ENCODE peak calls at places on chromosomes 11 and 22, in ten cellular contexts. N, B, Y, C, S, V, M, R, Q and I are unnamed samples. For H3K4me1 and H3K36me3, the result is how much of the 10 kb centered on the place peaks cover.

GRCh38 chr11:102940714-102941588 is 14.6 kb downstream of the MMP13 start:
- DNase-seq in N (peak), B (peak), Y (no peak), C (no peak), S (peak), V (peak), M (no peak), R (peak), Q (no peak), I (no peak)

GRCh38 chr11:8040261-8040920 is 40.6 kb upstream of the TUB start:
- DNase-seq in N (no peak), B (no peak), Y (no peak), C (peak), S (no peak), V (no peak), M (peak), R (no peak), Q (no peak), I (no peak)

GRCh38 chr11:73376803-73377629 is 817 bp downstream of the RELT start:
- DNase-seq in N (peak), B (peak), Y (no peak), C (peak), S (peak), V (peak), M (peak), R (peak), Q (peak), I (peak)

GRCh38 chr11:22521226-22521625 is 104.4 kb downstream of the FANCF start:
- DNase-seq in N (no peak), B (peak), Y (no peak), C (no peak), S (no peak), V (no peak), M (no peak), R (peak), Q (no peak), I (no peak)

GRCh38 chr11:65072631-65072966 is 11.2 kb downstream of the CDCA5 start:
- DNase-seq in N (no peak), B (no peak), Y (no peak), C (no peak), S (no peak), V (no peak), M (no peak), R (no peak), Q (no peak), I (no peak)

GRCh38 chr11:70721006-70721405 is 322.7 kb downstream of the CTTN start:
- DNase-seq in N (no peak), B (no peak), Y (no peak), C (no peak), S (no peak), V (no peak), M (no peak), R (no peak), Q (no peak), I (no peak)

GRCh38 chr11:78205256-78205655 is 16.5 kb downstream of the USP35 start:
- DNase-seq in N (no peak), B (no peak), Y (no peak), C (peak), S (no peak), V (no peak), M (no peak), R (no peak), Q (no peak), I (no peak)

GRCh38 chr11:8671242-8671641 is 11.2 kb downstream of the TRIM66 start:
- DNase-seq in N (peak), B (peak), Y (no peak), C (no peak), S (no peak), V (no peak), M (peak), R (peak), Q (no peak), I (peak)

GRCh38 chr11:38481391-38481790 is 1883.4 kb upstream of the RAG2 start:
- DNase-seq in N (no peak), B (no peak), Y (no peak), C (peak), S (no peak), V (no peak), M (no peak), R (no peak), Q (peak), I (no peak)

GRCh38 chr11:64661146-64661545 is 61.9 kb downstream of the NRXN2 start:
- DNase-seq in N (no peak), B (no peak), Y (no peak), C (peak), S (no peak), V (no peak), M (no peak), R (peak), Q (no peak), I (no peak)

GRCh38 chr11:1763796-1764661 is at the start of gene CTSD:
- DNase-seq in N (peak), B (peak), Y (no peak), C (peak), S (peak), V (peak), M (peak), R (peak), Q (peak), I (peak)

GRCh38 chr11:121426476-121427454 is 25.3 kb upstream of the SORL1 start:
- DNase-seq in N (peak), B (peak), Y (no peak), C (peak), S (peak), V (no peak), M (peak), R (peak), Q (peak), I (peak)

GRCh38 chr11:76802621-76803020 is 19.5 kb downstream of the TSKU start:
- DNase-seq in N (no peak), B (no peak), Y (no peak), C (no peak), S (no peak), V (no peak), M (no peak), R (no peak), Q (no peak), I (peak)

GRCh38 chr11:33753304-33753703 is 17.1 kb upstream of the CD59 start:
- DNase-seq in N (no peak), B (no peak), Y (no peak), C (no peak), S (no peak), V (no peak), M (no peak), R (peak), Q (no peak), I (no peak)

GRCh38 chr11:28756977-28757376 is 648.8 kb downstream of the METTL15 start:
- DNase-seq in N (no peak), B (peak), Y (no peak), C (no peak), S (no peak), V (no peak), M (no peak), R (peak), Q (no peak), I (no peak)

GRCh38 chr22:36985490-36985889 is 33.8 kb downstream of the TST start:
- DNase-seq in N (no peak), B (no peak), Y (no peak), C (no peak), S (no peak), V (no peak), M (no peak), R (no peak), Q (no peak), I (no peak)

GRCh38 chr11:72278911-72279310 is 34.9 kb upstream of the PHOX2A start:
- DNase-seq in N (no peak), B (peak), Y (no peak), C (no peak), S (no peak), V (no peak), M (no peak), R (peak), Q (no peak), I (no peak)

GRCh38 chr11:22991196-22991595 is 130.9 kb upstream of the CCDC179 start:
- DNase-seq in N (peak), B (peak), Y (no peak), C (no peak), S (no peak), V (no peak), M (no peak), R (no peak), Q (no peak), I (no peak)

GRCh38 chr11:12798609-12799011 is 124.4 kb downstream of the TEAD1 start:
- DNase-seq in N (no peak), B (peak), Y (no peak), C (no peak), S (no peak), V (no peak), M (no peak), R (no peak), Q (no peak), I (no peak)

GRCh38 chr11:45647786-45648185 is 17.6 kb downstream of the CHST1 start:
- DNase-seq in N (no peak), B (peak), Y (no peak), C (no peak), S (no peak), V (no peak), M (no peak), R (no peak), Q (no peak), I (no peak)

GRCh38 chr11:57390535-57390934 is at the start of gene PRG2:
- DNase-seq in N (no peak), B (peak), Y (no peak), C (no peak), S (no peak), V (no peak), M (no peak), R (no peak), Q (no peak), I (no peak)

GRCh38 chr22:39288135-39288898 is 31.1 kb downstream of the RPL3 start:
- DNase-seq in N (no peak), B (no peak), Y (no peak), C (no peak), S (no peak), V (no peak), M (no peak), R (no peak), Q (no peak), I (no peak)

GRCh38 chr22:45460288-45461109 is 42.2 kb upstream of the FBLN1 start:
- DNase-seq in N (no peak), B (no peak), Y (no peak), C (no peak), S (no peak), V (no peak), M (peak), R (peak), Q (no peak), I (no peak)

GRCh38 chr11:126462422-126462821 is 106.9 kb downstream of the ST3GAL4 start:
- DNase-seq in N (no peak), B (no peak), Y (no peak), C (no peak), S (no peak), V (no peak), M (no peak), R (no peak), Q (no peak), I (peak)

DNA sequence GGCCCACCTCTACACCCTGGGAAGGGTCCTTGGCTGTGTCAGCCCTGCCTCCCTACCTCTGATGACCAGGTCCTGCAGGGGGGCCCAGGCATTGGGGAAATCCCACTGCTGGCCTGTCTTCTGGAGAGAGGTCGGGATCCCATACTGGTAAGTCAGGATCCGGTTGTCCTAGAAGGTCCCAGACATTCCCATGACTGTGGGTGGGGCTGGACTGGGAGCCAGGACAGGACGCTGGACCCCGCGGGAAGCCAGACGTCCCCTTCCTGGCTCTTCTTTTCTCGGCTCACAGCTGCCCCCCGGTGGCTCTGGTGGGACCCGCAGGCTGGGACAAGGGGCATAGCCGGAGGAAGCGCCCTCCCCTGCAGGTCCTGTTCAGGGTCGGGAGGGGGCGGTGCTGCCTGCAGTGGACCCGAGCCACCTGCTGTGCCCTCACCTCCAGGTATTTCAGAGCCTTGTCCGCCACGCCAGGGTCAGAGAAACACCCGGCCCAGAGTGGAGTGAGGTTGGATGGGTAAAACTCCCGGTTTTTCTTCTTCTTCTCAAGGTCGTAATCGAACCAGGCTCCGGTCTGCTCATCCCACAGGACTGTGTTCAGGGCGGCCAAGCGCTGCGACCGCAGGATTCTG is 20.0 kb downstream of the TREH start:
- DNase-seq in N (peak), B (peak), Y (no peak), C (peak), S (peak), V (peak), M (peak), R (peak), Q (peak), I (peak)
- H3K4me3 ChIP-seq in N (peak), B (no peak), Y (no peak), C (no peak), S (no peak), V (peak), M (peak), R (no peak), Q (no peak), I (no peak)

GRCh38 chr11:117096140-117096972 is 1.9 kb downstream of the SIK3 start:
- DNase-seq in N (peak), B (peak), Y (no peak), C (no peak), S (peak), V (peak), M (no peak), R (peak), Q (peak), I (no peak)
- H3K4me1 ChIP-seq in N (under half), B (under half), Y (under half), C (under half), S (half or more), V (under half), M (under half), R (under half), Q (under half), I (under half)

DNA sequence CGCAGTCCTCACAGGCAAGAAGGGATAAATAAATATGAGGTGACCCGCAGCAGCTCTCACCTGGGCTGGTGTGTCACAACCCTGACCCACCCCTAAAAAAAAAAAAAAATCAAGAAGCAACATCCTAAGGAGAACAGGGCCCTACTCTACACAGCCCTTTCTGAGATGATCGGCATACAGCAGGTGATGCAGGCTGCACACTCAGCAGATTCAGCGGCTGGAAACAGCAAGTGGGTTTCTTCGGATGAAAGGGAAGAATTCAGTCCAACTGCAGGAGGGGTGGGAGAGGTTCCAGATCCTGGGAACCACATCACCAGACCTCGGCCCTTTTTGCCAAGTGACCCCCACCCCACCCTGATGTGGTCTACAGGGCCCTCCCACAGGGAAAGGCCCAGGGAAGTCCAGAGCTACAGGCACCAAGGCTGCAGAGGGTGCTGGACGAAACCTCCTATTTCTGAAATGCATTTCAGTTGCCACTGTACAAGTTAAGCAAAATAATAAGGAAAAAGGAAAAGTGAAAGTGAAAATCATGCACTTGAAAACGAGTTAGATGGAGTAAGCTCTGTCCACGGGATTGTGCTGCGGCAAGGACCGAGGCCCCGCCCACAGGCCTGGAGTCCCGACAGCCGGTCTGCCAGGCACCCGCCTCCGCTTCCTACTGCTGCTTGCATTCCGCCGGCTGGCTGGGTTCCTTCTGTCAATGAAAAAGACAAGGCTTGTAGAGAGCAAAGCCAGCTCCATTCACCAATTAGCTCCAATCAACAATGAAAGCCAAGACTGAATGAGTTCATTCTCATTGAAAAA is 15.9 kb upstream of the PHLDA2 start:
- DNase-seq in N (peak), B (peak), Y (no peak), C (peak), S (no peak), V (no peak), M (peak), R (peak), Q (peak), I (peak)
- H3K36me3 ChIP-seq in N (under half), B (under half), Y (under half), C (under half), S (under half), V (half or more), M (under half), R (under half), Q (under half), I (under half)

GRCh38 chr11:94768602-94769511 is 701 bp downstream of the AMOTL1 start:
- DNase-seq in N (peak), B (no peak), Y (no peak), C (peak), S (no peak), V (no peak), M (peak), R (peak), Q (peak), I (peak)

GRCh38 chr11:94770563-94771120 is 2.5 kb downstream of the AMOTL1 start:
- DNase-seq in N (no peak), B (no peak), Y (no peak), C (no peak), S (no peak), V (no peak), M (no peak), R (no peak), Q (no peak), I (no peak)

GRCh38 chr11:94771390-94771789 is 3.2 kb downstream of the AMOTL1 start:
- DNase-seq in N (no peak), B (no peak), Y (no peak), C (no peak), S (no peak), V (no peak), M (no peak), R (peak), Q (no peak), I (no peak)

GRCh38 chr11:94767701-94768601 is at the start of gene AMOTL1:
- DNase-seq in N (peak), B (peak), Y (peak), C (peak), S (peak), V (no peak), M (peak), R (peak), Q (peak), I (peak)

GRCh38 chr11:94769897-94770296 is 1.7 kb downstream of the AMOTL1 start:
- DNase-seq in N (no peak), B (no peak), Y (no peak), C (no peak), S (no peak), V (no peak), M (no peak), R (peak), Q (no peak), I (peak)
- H3K4me3 ChIP-seq in N (peak), B (peak), Y (peak), C (peak), S (no peak), V (no peak), M (peak), R (peak), Q (peak), I (peak)

GRCh38 chr22:25361899-25362214 is 142.4 kb downstream of the CRYBB2 start:
- DNase-seq in N (no peak), B (no peak), Y (no peak), C (no peak), S (no peak), V (no peak), M (no peak), R (no peak), Q (no peak), I (no peak)

GRCh38 chr22:25360891-25361645 is 141.6 kb downstream of the CRYBB2 start:
- DNase-seq in N (no peak), B (no peak), Y (no peak), C (peak), S (no peak), V (no peak), M (no peak), R (no peak), Q (no peak), I (peak)

GRCh38 chr22:25362883-25363240 is 143.4 kb downstream of the CRYBB2 start:
- DNase-seq in N (no peak), B (no peak), Y (no peak), C (peak), S (no peak), V (no peak), M (peak), R (no peak), Q (peak), I (peak)

GRCh38 chr22:25363474-25363873 is 144.0 kb downstream of the CRYBB2 start:
- DNase-seq in N (no peak), B (no peak), Y (no peak), C (peak), S (no peak), V (no peak), M (no peak), R (no peak), Q (no peak), I (no peak)

GRCh38 chr22:25362215-25362882 is 142.9 kb downstream of the CRYBB2 start:
- DNase-seq in N (peak), B (peak), Y (no peak), C (peak), S (peak), V (peak), M (peak), R (peak), Q (peak), I (peak)
- H3K4me1 ChIP-seq in N (under half), B (under half), Y (under half), C (under half), S (under half), V (under half), M (under half), R (under half), Q (under half), I (under half)